ENCODE peak calls at places on chromosomes 5 and 9, in seven cellular contexts. One of them, this sample, is unnamed. For H3K4me1, the result is how much of the 10 kb centered on the place peaks cover.

GRCh38 chr9:131610231-131610761 is 65.0 kb downstream of the PRRT1B start:
- DNase-seq in uterus: peak
- DNase-seq in lung: no peak
- DNase-seq in neuronal stem cell: no peak
- DNase-seq in kidney: no peak
- DNase-seq in trophoblast cell: no peak
- DNase-seq in heart right ventricle: peak
- DNase-seq in this sample: no peak

GRCh38 chr5:57447656-57448055 is 35.0 kb downstream of the ACTBL2 start:
- DNase-seq in uterus: no peak
- DNase-seq in lung: no peak
- DNase-seq in neuronal stem cell: no peak
- DNase-seq in kidney: no peak
- DNase-seq in trophoblast cell: no peak
- DNase-seq in heart right ventricle: no peak
- DNase-seq in this sample: no peak

GRCh38 chr5:41995193-41995592 is 70.1 kb downstream of the FBXO4 start:
- DNase-seq in uterus: no peak
- DNase-seq in lung: no peak
- DNase-seq in neuronal stem cell: no peak
- DNase-seq in kidney: no peak
- DNase-seq in trophoblast cell: no peak
- DNase-seq in heart right ventricle: no peak
- DNase-seq in this sample: no peak

GRCh38 chr5:174287761-174288160 is 242.3 kb downstream of the NSG2 start:
- DNase-seq in uterus: no peak
- DNase-seq in lung: no peak
- DNase-seq in neuronal stem cell: no peak
- DNase-seq in kidney: no peak
- DNase-seq in trophoblast cell: no peak
- DNase-seq in heart right ventricle: no peak
- DNase-seq in this sample: no peak

GRCh38 chr5:51072937-51073336 is 310.3 kb upstream of the ISL1 start:
- DNase-seq in uterus: no peak
- DNase-seq in lung: no peak
- DNase-seq in neuronal stem cell: no peak
- DNase-seq in kidney: no peak
- DNase-seq in trophoblast cell: no peak
- DNase-seq in heart right ventricle: no peak
- DNase-seq in this sample: no peak

GRCh38 chr9:83422512-83422911 is 115.7 kb downstream of the FRMD3 start:
- DNase-seq in uterus: no peak
- DNase-seq in lung: no peak
- DNase-seq in neuronal stem cell: no peak
- DNase-seq in kidney: no peak
- DNase-seq in trophoblast cell: no peak
- DNase-seq in heart right ventricle: peak
- DNase-seq in this sample: no peak

GRCh38 chr5:127392762-127393161 is 102.2 kb downstream of the MEGF10 start:
- DNase-seq in uterus: no peak
- DNase-seq in lung: no peak
- DNase-seq in neuronal stem cell: no peak
- DNase-seq in kidney: no peak
- DNase-seq in trophoblast cell: no peak
- DNase-seq in heart right ventricle: no peak
- DNase-seq in this sample: no peak

GRCh38 chr5:58185397-58186195 is 274.3 kb downstream of the PLK2 start:
- DNase-seq in uterus: no peak
- DNase-seq in lung: no peak
- DNase-seq in neuronal stem cell: no peak
- DNase-seq in kidney: no peak
- DNase-seq in trophoblast cell: no peak
- DNase-seq in heart right ventricle: no peak
- DNase-seq in this sample: peak

GRCh38 chr5:13910637-13911288 is 33.7 kb downstream of the DNAH5 start:
- DNase-seq in uterus: no peak
- DNase-seq in lung: no peak
- DNase-seq in neuronal stem cell: no peak
- DNase-seq in kidney: no peak
- DNase-seq in trophoblast cell: peak
- DNase-seq in heart right ventricle: no peak
- DNase-seq in this sample: no peak

GRCh38 chr5:69007726-69008368 is 86.0 kb upstream of the SLC30A5 start:
- DNase-seq in uterus: peak
- DNase-seq in lung: peak
- DNase-seq in neuronal stem cell: peak
- DNase-seq in kidney: peak
- DNase-seq in trophoblast cell: peak
- DNase-seq in heart right ventricle: peak
- DNase-seq in this sample: peak

GRCh38 chr5:172712610-172713009 is 58.4 kb downstream of the DUSP1 start:
- DNase-seq in uterus: no peak
- DNase-seq in lung: no peak
- DNase-seq in neuronal stem cell: no peak
- DNase-seq in kidney: peak
- DNase-seq in trophoblast cell: no peak
- DNase-seq in heart right ventricle: no peak
- DNase-seq in this sample: no peak

GRCh38 chr9:108779506-108779905 is 76.3 kb downstream of the ACTL7B start:
- DNase-seq in uterus: no peak
- DNase-seq in lung: no peak
- DNase-seq in neuronal stem cell: no peak
- DNase-seq in kidney: no peak
- DNase-seq in trophoblast cell: no peak
- DNase-seq in heart right ventricle: no peak
- DNase-seq in this sample: no peak

GRCh38 chr9:124202447-124202971 is 55.2 kb upstream of the NEK6 start:
- DNase-seq in uterus: no peak
- DNase-seq in lung: peak
- DNase-seq in neuronal stem cell: no peak
- DNase-seq in kidney: no peak
- DNase-seq in trophoblast cell: peak
- DNase-seq in heart right ventricle: peak
- DNase-seq in this sample: no peak

GRCh38 chr9:132877447-132877817 is 652 bp downstream of the AK8 start:
- DNase-seq in uterus: no peak
- DNase-seq in lung: no peak
- DNase-seq in neuronal stem cell: no peak
- DNase-seq in kidney: no peak
- DNase-seq in trophoblast cell: no peak
- DNase-seq in heart right ventricle: no peak
- DNase-seq in this sample: no peak

GRCh38 chr9:127424669-127424986 is 446 bp downstream of the ZNF79 start:
- DNase-seq in uterus: no peak
- DNase-seq in lung: no peak
- DNase-seq in neuronal stem cell: no peak
- DNase-seq in kidney: no peak
- DNase-seq in trophoblast cell: no peak
- DNase-seq in heart right ventricle: no peak
- DNase-seq in this sample: no peak

GRCh38 chr5:175867587-175868347 is 3.6 kb upstream of the CPLX2 start:
- DNase-seq in uterus: no peak
- DNase-seq in lung: no peak
- DNase-seq in neuronal stem cell: no peak
- DNase-seq in kidney: no peak
- DNase-seq in trophoblast cell: no peak
- DNase-seq in heart right ventricle: no peak
- DNase-seq in this sample: peak

GRCh38 chr5:113003763-113004162 is 27.2 kb downstream of the DCP2 start:
- DNase-seq in uterus: no peak
- DNase-seq in lung: no peak
- DNase-seq in neuronal stem cell: no peak
- DNase-seq in kidney: no peak
- DNase-seq in trophoblast cell: no peak
- DNase-seq in heart right ventricle: no peak
- DNase-seq in this sample: no peak

GRCh38 chr9:19699757-19700156 is 89.1 kb downstream of the SLC24A2 start:
- DNase-seq in uterus: no peak
- DNase-seq in lung: no peak
- DNase-seq in neuronal stem cell: no peak
- DNase-seq in kidney: no peak
- DNase-seq in trophoblast cell: no peak
- DNase-seq in heart right ventricle: no peak
- DNase-seq in this sample: no peak

GRCh38 chr9:88997646-88998045 is 6.4 kb downstream of the S1PR3 start:
- DNase-seq in uterus: no peak
- DNase-seq in lung: peak
- DNase-seq in neuronal stem cell: no peak
- DNase-seq in kidney: no peak
- DNase-seq in trophoblast cell: no peak
- DNase-seq in heart right ventricle: no peak
- DNase-seq in this sample: no peak
- H3K4me1 ChIP-seq in uterus: under half
- H3K4me1 ChIP-seq in lung: under half
- H3K4me1 ChIP-seq in neuronal stem cell: under half
- H3K4me1 ChIP-seq in kidney: under half
- H3K4me1 ChIP-seq in trophoblast cell: under half
- H3K4me1 ChIP-seq in heart right ventricle: half or more
- H3K4me1 ChIP-seq in this sample: under half

GRCh38 chr5:139180850-139181785 is 17.1 kb downstream of the SIL1 start:
- DNase-seq in uterus: no peak
- DNase-seq in lung: no peak
- DNase-seq in neuronal stem cell: no peak
- DNase-seq in kidney: no peak
- DNase-seq in trophoblast cell: no peak
- DNase-seq in heart right ventricle: no peak
- DNase-seq in this sample: no peak
- H3K4me1 ChIP-seq in uterus: under half
- H3K4me1 ChIP-seq in lung: under half
- H3K4me1 ChIP-seq in neuronal stem cell: under half
- H3K4me1 ChIP-seq in kidney: under half
- H3K4me1 ChIP-seq in trophoblast cell: under half
- H3K4me1 ChIP-seq in heart right ventricle: half or more
- H3K4me1 ChIP-seq in this sample: under half

DNA sequence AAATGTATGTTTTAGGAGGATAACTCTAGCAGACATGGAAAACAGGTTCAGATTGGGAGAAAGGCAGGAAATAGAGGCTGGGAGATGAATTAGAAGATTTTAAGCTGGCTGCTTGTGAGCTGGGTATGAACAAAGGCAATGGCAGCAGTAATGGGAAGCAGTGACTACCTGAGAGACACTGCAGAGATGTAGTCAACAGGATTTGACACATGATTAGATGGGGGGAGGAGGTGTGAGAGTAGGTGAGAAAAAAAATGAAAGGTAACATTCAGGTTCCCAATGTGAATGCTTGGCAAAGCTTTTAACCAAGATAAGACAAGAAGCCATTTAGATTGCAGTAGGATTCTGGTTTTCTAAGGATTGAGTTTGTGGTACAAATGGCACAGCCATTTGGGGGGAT is 22.8 kb upstream of the IFNE start:
- DNase-seq in uterus: no peak
- DNase-seq in lung: no peak
- DNase-seq in neuronal stem cell: no peak
- DNase-seq in kidney: no peak
- DNase-seq in trophoblast cell: no peak
- DNase-seq in heart right ventricle: no peak
- DNase-seq in this sample: no peak
- H3K4me1 ChIP-seq in uterus: under half
- H3K4me1 ChIP-seq in lung: under half
- H3K4me1 ChIP-seq in neuronal stem cell: under half
- H3K4me1 ChIP-seq in kidney: under half
- H3K4me1 ChIP-seq in trophoblast cell: under half
- H3K4me1 ChIP-seq in heart right ventricle: under half
- H3K4me1 ChIP-seq in this sample: half or more

DNA sequence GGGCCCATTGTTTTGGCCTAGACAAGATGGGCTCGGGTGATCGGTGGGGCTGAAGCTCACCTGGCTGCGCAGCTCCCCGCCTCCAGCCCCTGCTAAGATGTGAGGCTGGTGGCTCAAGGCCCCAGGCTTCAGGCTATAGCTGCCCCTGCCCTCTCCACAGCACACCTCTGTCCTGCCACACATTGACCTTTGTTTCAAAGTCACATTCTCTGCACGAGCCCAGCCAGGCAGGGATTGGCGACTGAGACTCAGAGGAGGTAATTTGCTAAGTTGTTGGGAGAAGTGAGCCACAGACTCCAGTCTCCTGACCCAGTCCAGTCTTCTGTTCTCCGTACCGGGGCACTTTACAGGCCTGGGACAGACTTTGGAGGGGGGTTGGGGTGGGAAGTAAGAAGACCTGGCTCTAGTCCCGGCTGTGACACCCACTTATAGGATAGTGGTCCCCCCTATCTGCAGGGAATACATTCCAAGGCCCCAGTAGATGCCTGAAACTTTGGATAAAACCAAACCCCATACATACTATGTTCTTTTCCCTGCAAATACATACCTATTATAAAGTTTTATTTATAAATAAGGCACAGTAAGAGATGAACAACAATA is 13.4 kb downstream of the PDGFRB start:
- DNase-seq in uterus: no peak
- DNase-seq in lung: no peak
- DNase-seq in neuronal stem cell: no peak
- DNase-seq in kidney: no peak
- DNase-seq in trophoblast cell: peak
- DNase-seq in heart right ventricle: no peak
- DNase-seq in this sample: no peak
- H3K4me1 ChIP-seq in uterus: half or more
- H3K4me1 ChIP-seq in lung: under half
- H3K4me1 ChIP-seq in neuronal stem cell: half or more
- H3K4me1 ChIP-seq in kidney: under half
- H3K4me1 ChIP-seq in trophoblast cell: half or more
- H3K4me1 ChIP-seq in heart right ventricle: half or more
- H3K4me1 ChIP-seq in this sample: under half

DNA sequence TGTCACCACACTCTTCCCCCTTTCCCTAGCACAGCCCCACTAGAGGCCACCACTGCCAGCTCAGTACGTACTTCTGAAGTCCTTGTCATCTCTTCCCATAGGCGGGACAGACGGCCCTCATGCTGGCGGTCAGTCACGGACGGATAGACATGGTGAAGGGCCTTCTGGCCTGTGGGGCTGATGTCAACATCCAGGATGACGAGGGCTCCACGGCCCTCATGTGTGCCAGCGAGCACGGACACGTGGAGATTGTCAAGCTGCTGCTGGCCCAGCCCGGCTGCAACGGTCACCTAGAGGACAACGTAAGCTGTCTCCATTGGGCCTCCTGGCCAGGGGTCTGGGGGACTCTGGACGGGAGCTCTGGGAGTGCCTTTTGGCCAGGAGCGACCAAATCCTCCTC is 99.4 kb upstream of the DMRT1 start:
- DNase-seq in uterus: no peak
- DNase-seq in lung: no peak
- DNase-seq in neuronal stem cell: no peak
- DNase-seq in kidney: no peak
- DNase-seq in trophoblast cell: peak
- DNase-seq in heart right ventricle: no peak
- DNase-seq in this sample: no peak
- H3K4me1 ChIP-seq in uterus: under half
- H3K4me1 ChIP-seq in lung: under half
- H3K4me1 ChIP-seq in neuronal stem cell: under half
- H3K4me1 ChIP-seq in kidney: under half
- H3K4me1 ChIP-seq in trophoblast cell: under half
- H3K4me1 ChIP-seq in heart right ventricle: under half
- H3K4me1 ChIP-seq in this sample: under half

GRCh38 chr5:146624179-146624578 is 108.2 kb upstream of the GPR151 start:
- DNase-seq in uterus: no peak
- DNase-seq in lung: no peak
- DNase-seq in neuronal stem cell: no peak
- DNase-seq in kidney: no peak
- DNase-seq in trophoblast cell: no peak
- DNase-seq in heart right ventricle: no peak
- DNase-seq in this sample: no peak
- H3K4me1 ChIP-seq in uterus: under half
- H3K4me1 ChIP-seq in lung: under half
- H3K4me1 ChIP-seq in neuronal stem cell: under half
- H3K4me1 ChIP-seq in kidney: under half
- H3K4me1 ChIP-seq in trophoblast cell: under half
- H3K4me1 ChIP-seq in heart right ventricle: under half
- H3K4me1 ChIP-seq in this sample: under half

This sample was measured in mammary epithelial cell.